ENCODE peak calls at places on chromosomes 12 and 14, in six cellular contexts. R is K562, K is GM12891, X is HepG2, C is GM12878, G is H1. V is an unnamed sample.

GRCh38 chr14:70027785-70028428 is 148.7 kb downstream of the SMOC1 start:
- DNase-seq in X (peak), G (peak), C (no peak), R (peak), K (peak), V (peak)

GRCh38 chr12:9076733-9077575 is 38.8 kb downstream of the A2M start:
- DNase-seq in G (no peak), X (no peak), C (no peak), R (no peak), K (no peak), V (no peak)

GRCh38 chr14:55000381-55000780 is 26.5 kb downstream of the WDHD1 start:
- DNase-seq in X (no peak), G (no peak), K (no peak), R (no peak), C (no peak), V (no peak)

GRCh38 chr14:103891667-103892215 is 36.5 kb upstream of the TDRD9 start:
- DNase-seq in K (no peak), R (no peak), X (no peak), C (no peak), G (no peak), V (no peak)

GRCh38 chr12:4781212-4781611 is 61.0 kb downstream of the GALNT8 start:
- DNase-seq in X (no peak), G (no peak), R (no peak), C (no peak), K (no peak), V (no peak)

GRCh38 chr14:69263364-69263763 is 3.4 kb downstream of the GALNT16 start:
- DNase-seq in X (no peak), G (no peak), R (no peak), C (no peak), K (no peak), V (no peak)

GRCh38 chr14:101654051-101654450 is 92.8 kb downstream of the DIO3 start:
- DNase-seq in X (no peak), R (no peak), K (no peak), C (no peak), G (no peak), V (no peak)

GRCh38 chr12:107349008-107349747 is 255.8 kb upstream of the CRY1 start:
- DNase-seq in G (no peak), X (peak), C (no peak), R (no peak), K (no peak), V (no peak)

GRCh38 chr12:9648701-9649531 is 20.6 kb upstream of the CLEC2D start:
- DNase-seq in C (no peak), X (no peak), K (no peak), R (no peak), G (no peak), V (no peak)

GRCh38 chr12:43742106-43742505 is 16.5 kb downstream of the PUS7L start:
- DNase-seq in X (no peak), R (no peak), C (no peak), K (no peak), G (no peak), V (no peak)

GRCh38 chr12:11652351-11653040 is 3.0 kb downstream of the ETV6 start:
- DNase-seq in X (no peak), K (no peak), R (no peak), G (no peak), C (peak), V (no peak)

GRCh38 chr12:98644433-98644711 is 216 bp downstream of the IKBIP start:
- DNase-seq in R (peak), C (no peak), K (no peak), X (no peak), G (no peak), V (peak)

GRCh38 chr12:110279561-110279960 is 1.5 kb upstream of the ATP2A2 start:
- DNase-seq in K (no peak), X (no peak), C (no peak), R (no peak), G (no peak), V (no peak)

GRCh38 chr12:1107669-1108068 is 116.6 kb downstream of the ERC1 start:
- DNase-seq in C (no peak), G (no peak), X (no peak), R (no peak), K (no peak), V (no peak)

GRCh38 chr12:6061661-6062060 is 62.8 kb downstream of the VWF start:
- DNase-seq in X (no peak), C (no peak), G (no peak), K (no peak), R (no peak), V (no peak)

GRCh38 chr14:32201196-32201815 is 539 bp upstream of the RNU6-7 start:
- DNase-seq in R (peak), G (peak), C (no peak), X (peak), K (peak), V (peak)

GRCh38 chr14:101947577-101947903 is 16.8 kb upstream of the DYNC1H1 start:
- DNase-seq in K (no peak), C (no peak), X (no peak), R (no peak), G (no peak), V (no peak)

GRCh38 chr12:113723631-113724030 is 242.5 kb downstream of the RBM19 start:
- DNase-seq in X (no peak), K (no peak), R (no peak), G (no peak), C (no peak), V (no peak)

GRCh38 chr14:71753976-71754375 is 178.3 kb upstream of the RGS6 start:
- DNase-seq in C (no peak), G (no peak), R (no peak), X (no peak), K (no peak), V (no peak)

GRCh38 chr14:24883571-24883970 is 166.4 kb downstream of the STXBP6 start:
- DNase-seq in K (no peak), X (no peak), G (no peak), R (no peak), C (no peak), V (no peak)

GRCh38 chr12:69318225-69318624 is 30.0 kb upstream of the LYZ start:
- DNase-seq in X (no peak), C (no peak), R (no peak), K (no peak), G (no peak), V (no peak)

GRCh38 chr14:102616799-102617198 is 24.4 kb downstream of the RCOR1 start:
- DNase-seq in C (no peak), X (peak), R (no peak), G (no peak), K (no peak), V (no peak)

GRCh38 chr14:104169765-104170113 is 31.4 kb downstream of the KIF26A start:
- DNase-seq in G (no peak), R (no peak), K (no peak), C (no peak), X (no peak), V (no peak)

GRCh38 chr12:50765325-50765911 is 1.5 kb downstream of the ATF1 start:
- DNase-seq in K (no peak), X (peak), R (peak), C (no peak), G (no peak), V (peak)

GRCh38 chr12:27843714-27844245 is 63.7 kb upstream of the MANSC4 start:
- DNase-seq in K (no peak), R (peak), G (no peak), X (peak), C (no peak), V (no peak)

GRCh38 chr14:76953196-76953945 is 75.1 kb downstream of the IRF2BPL start:
- DNase-seq in G (no peak), X (peak), C (no peak), K (peak), R (no peak), V (no peak)

GRCh38 chr12:128078311-128078851 is 188.6 kb upstream of the TMEM132C start:
- DNase-seq in X (no peak), R (no peak), G (peak), K (no peak), C (no peak), V (no peak)

GRCh38 chr12:132170094-132170636 is 25.9 kb downstream of the NOC4L start:
- DNase-seq in G (no peak), C (no peak), K (no peak), R (no peak), X (no peak), V (no peak)
- TF ChIP-seq TAF1 in G (no peak), C (no peak), K (no peak), R (no peak), X (no peak), V (no peak)

GRCh38 chr12:115224031-115224430 is 540.1 kb upstream of the TBX3 start:
- DNase-seq in C (no peak), R (no peak), X (peak), K (no peak), G (no peak), V (no peak)

GRCh38 chr12:115225845-115226244 is 541.9 kb upstream of the TBX3 start:
- DNase-seq in G (no peak), X (no peak), C (no peak), R (no peak), K (no peak), V (no peak)

GRCh38 chr12:115227137-115227615 is 543.2 kb upstream of the TBX3 start:
- DNase-seq in C (no peak), G (no peak), R (no peak), K (no peak), X (peak), V (no peak)

GRCh38 chr12:115222220-115222619 is 538.2 kb upstream of the TBX3 start:
- DNase-seq in C (no peak), X (peak), R (no peak), K (no peak), G (no peak), V (no peak)

DNA sequence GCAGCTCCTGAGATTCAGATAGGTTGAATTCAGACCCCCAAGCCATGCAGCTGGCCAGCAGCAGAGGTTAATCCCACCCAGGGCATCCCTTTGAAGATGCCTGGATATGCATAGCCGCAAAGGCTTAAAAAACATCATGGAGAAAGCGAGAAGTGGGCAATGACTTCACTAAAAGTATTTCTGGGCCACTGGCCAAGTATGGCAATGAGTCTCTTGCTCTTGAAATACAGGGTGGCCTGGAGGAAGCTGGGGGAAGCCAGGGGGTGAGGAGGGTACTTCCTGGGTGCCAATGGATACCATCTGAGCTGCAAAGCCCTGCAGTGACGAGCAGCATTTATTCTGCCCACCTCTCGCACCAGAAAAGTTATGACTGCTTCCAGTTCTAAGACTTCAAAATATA is 539.3 kb upstream of the TBX3 start:
- DNase-seq in R (no peak), X (peak), C (no peak), G (no peak), K (no peak), V (no peak)
- TF ChIP-seq POLR2AphosphoS5 in R (no peak), X (no peak), C (no peak), G (no peak), K (no peak), V (no peak)

GRCh38 chr14:99579903-99580570 is 24.0 kb downstream of the CCDC85C start:
- DNase-seq in R (peak), X (no peak), G (peak), C (no peak), K (no peak), V (no peak)

GRCh38 chr14:99578541-99579044 is 25.4 kb downstream of the CCDC85C start:
- DNase-seq in R (no peak), K (no peak), G (no peak), C (no peak), X (no peak), V (no peak)

GRCh38 chr14:99576761-99577705 is 27.0 kb downstream of the CCDC85C start:
- DNase-seq in X (no peak), G (no peak), R (no peak), K (no peak), C (no peak), V (no peak)

GRCh38 chr14:99581371-99581770 is 22.6 kb downstream of the CCDC85C start:
- DNase-seq in X (no peak), K (no peak), G (no peak), R (no peak), C (no peak), V (no peak)

DNA sequence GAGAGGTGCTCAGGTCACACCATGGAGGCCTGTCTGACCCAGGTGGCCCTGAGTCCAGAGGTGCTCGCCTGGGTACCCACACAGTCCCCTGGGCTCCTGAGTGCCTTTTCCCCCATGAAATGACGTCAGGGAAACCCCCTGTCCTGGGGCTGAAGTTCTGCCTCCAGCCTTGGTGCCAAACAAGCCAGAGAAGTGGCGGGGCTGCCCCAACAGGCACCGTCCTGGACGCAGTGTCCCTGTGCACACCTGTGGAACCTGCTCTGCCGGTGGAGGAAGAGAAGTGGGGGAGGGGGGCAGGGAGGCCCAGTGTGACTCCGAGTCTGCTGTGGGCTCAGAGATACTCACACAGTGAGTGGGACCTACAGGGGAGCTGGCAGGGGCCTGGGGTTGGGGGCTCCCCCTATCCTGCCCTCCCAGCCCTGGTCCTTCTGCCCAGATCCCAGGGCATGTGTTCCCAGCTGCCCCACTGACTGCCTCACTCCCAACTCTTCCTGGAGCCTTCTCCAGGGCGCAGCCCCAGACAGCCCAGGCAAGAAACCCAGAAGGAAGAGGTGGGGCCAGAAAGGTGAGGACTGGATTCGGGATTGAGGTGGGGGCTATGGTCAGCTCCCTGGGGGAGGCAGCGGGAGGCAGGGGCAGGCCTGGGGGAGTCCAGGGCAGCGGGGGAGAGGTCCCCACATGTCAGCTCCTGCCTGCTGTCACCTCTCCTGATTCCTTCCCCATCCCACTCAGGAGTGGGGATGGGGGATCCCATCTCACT is 24.8 kb downstream of the CCDC85C start:
- DNase-seq in G (no peak), R (no peak), X (no peak), K (no peak), C (no peak), V (no peak)
- TF ChIP-seq POLR2A in G (no peak), R (no peak), X (no peak), K (no peak), C (no peak), V (no peak)

DNA sequence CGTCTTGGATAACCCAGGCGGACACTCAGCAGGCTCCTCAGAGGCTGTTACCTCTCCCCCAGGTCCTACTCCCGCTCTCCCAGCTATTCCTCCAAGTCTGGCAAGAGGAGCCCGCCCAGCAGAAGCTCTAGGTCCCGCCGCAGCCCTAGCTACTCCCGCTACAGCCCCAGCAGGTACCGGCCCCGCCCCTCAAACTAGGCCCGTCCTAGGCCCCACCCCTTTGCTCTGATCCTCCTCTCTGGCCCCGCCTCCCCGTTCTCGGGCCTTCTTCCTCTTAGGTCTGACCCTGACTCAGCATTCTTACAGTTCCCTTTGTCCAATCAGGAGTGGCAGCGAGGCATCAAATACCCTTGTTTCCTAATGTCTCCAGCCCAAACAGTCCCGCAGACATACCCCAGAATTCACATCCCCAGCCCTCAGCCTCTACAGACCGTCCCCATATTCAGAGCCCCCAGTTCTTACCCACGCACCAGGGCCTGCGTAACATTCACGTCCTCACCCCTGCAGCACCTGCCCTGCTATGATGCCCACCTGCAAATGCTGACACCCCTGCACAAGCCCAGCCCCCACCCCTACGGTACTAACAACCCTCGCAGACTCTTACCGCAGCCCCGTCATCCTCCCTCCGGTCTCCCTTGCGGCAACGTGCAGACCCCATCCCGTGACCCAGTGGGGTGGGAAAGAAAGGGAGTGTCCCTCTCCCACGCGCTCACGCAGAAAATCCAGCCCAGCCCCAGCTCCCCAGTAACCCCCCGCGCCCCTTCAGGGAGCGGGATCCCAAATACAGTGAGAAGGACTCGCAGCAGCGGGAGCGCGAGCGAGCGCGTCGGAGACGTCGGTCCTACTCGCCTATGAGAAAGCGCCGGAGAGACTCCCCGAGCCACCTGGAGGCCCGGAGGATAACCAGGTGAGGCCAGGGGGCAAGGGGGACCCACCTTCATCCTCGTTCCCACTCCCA is 25.0 kb upstream of the HSPB8 start:
- DNase-seq in X (no peak), K (no peak), G (peak), C (no peak), R (peak), V (no peak)
- TF ChIP-seq TAF1 in X (no peak), K (no peak), G (no peak), C (no peak), R (no peak), V (no peak)

DNA sequence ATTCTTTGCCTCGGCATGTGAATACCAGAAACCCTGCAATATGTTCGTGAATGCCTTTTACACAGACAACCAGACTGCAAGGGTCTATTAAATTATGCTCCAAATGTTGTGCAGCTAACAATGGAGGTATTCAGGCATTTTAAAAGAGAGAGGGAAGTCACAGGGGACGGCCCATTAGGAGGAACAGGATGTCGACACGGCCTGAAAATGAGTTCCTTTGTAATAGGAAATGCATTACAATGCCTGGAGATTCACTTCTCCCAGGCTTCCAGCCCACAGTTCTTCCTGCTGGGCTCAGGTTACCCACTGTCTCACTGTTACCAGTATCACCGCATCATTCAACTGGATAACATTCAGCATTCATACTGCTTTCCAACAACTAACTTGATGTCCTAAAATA is 2.5 kb downstream of the DUSP6 start:
- DNase-seq in X (no peak), C (no peak), K (no peak), R (no peak), G (no peak), V (no peak)
- TF ChIP-seq POLR2AphosphoS5 in X (no peak), C (no peak), K (no peak), R (no peak), G (no peak), V (no peak)

GRCh38 chr12:102917026-102917787 is at the start of gene PAH:
- DNase-seq in G (peak), K (no peak), X (peak), R (peak), C (no peak), V (peak)
- TF ChIP-seq POLR2A in G (no peak), K (no peak), X (peak), R (no peak), C (no peak), V (peak)

DNA sequence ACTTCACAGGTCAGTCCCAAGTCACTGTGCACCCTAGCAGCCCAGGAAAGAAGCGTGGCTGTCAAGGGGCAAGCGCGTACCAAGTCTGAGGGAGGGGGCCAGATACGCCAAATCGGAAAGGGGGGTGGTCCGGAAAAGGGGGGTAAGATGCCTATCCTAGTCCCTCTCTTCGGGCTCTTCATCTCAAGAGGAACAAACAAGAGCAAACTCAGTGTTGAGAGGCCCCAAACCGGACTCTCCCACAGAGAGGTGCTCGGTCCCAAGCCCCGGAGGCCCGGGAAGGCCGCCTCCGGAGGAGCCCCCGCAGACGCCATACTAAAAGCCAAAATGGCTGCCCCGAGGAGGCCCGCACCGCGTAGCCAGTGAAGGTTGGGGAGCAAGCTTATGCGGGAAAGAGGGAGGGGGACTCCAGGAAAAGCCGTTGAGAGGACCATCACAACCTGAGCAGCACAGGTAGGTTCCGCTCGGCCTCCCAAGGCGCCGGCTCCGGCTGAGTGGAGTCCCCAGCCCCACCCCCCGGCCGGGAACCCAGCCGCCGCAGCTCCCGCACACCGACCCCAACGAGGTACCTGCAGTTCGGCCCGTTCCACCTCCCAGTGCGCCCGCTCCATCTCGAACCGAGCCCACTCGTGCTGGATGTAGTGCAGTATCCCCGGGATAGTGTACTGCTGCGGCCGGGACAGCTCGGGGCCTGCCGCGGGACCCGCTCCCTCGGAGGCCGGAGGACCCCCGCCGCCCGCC is at the start of gene AP4S1:
- DNase-seq in K (peak), C (no peak), R (peak), X (peak), G (no peak), V (peak)
- TF ChIP-seq TAF1 in K (peak), C (peak), R (peak), X (peak), G (peak), V (peak)